ENCODE peak calls at places on chromosomes 5 and 9, in four cellular contexts. I is pancreas; T is psoas muscle; J is CD8-positive, alpha-beta T cell. A is an unnamed sample. For H3K4me1, the result is how much of the 10 kb centered on the place peaks cover.

GRCh38 chr9:112012026-112012902 is 115.7 kb downstream of the UGCG start:
- DNase-seq in T (peak), J (no peak), I (no peak), A (no peak)

GRCh38 chr5:130720355-130720754 is 444.7 kb downstream of the HINT1 start:
- DNase-seq in I (no peak), J (no peak), T (no peak), A (no peak)

GRCh38 chr9:12771891-12772290 is 2.9 kb upstream of the LURAP1L start:
- DNase-seq in I (no peak), J (no peak), T (no peak), A (no peak)

GRCh38 chr9:124257070-124257864 is 482 bp upstream of the NEK6 start:
- DNase-seq in I (no peak), T (peak), J (no peak), A (no peak)

GRCh38 chr9:121984726-121985402 is 108.2 kb downstream of the TTLL11 start:
- DNase-seq in T (no peak), J (no peak), I (no peak), A (no peak)

GRCh38 chr9:38331141-38331540 is 61.4 kb upstream of the ALDH1B1 start:
- DNase-seq in I (no peak), J (no peak), T (no peak), A (no peak)

GRCh38 chr5:120535900-120536299 is 71.8 kb downstream of the PRR16 start:
- DNase-seq in T (no peak), J (no peak), I (no peak), A (no peak)

GRCh38 chr9:5838884-5839571 is 6.1 kb upstream of the ERMP1 start:
- DNase-seq in I (no peak), J (no peak), T (no peak), A (no peak)

GRCh38 chr5:6692906-6693305 is 20.3 kb upstream of the TENT4A start:
- DNase-seq in J (no peak), I (no peak), T (no peak), A (no peak)

GRCh38 chr5:78738693-78739300 is 90.2 kb upstream of the LHFPL2 start:
- DNase-seq in I (no peak), T (no peak), J (no peak), A (no peak)

GRCh38 chr9:121997791-121998190 is 95.3 kb downstream of the TTLL11 start:
- DNase-seq in T (no peak), J (no peak), I (no peak), A (no peak)

GRCh38 chr9:99868845-99869244 is 37.6 kb upstream of the STX17 start:
- DNase-seq in J (no peak), I (no peak), T (no peak), A (no peak)

GRCh38 chr9:35095175-35095574 is 1.2 kb downstream of the PIGO start:
- DNase-seq in T (no peak), I (no peak), J (no peak), A (no peak)

DNA sequence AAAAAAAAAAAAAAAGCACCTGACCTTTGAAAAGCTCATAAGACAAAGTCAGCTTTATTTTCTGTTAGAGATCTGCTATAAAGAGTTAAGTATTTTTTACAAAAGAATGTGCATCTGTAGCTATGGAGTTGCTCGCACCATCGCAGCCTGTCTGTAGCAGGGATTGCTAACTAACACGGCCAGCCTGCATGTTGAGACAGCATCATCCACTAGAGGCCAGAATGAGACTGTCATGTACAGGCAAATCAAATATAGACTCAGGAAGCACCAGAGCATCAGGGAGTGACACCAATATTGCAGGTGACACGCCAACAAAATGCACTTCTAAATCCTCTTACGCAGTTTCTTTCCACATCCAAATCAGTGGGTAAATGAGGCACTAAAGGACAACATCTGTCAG is 136.3 kb upstream of the RASEF start:
- DNase-seq in T (no peak), J (no peak), I (no peak), A (no peak)
- H3K4me3 ChIP-seq in T (no peak), J (no peak), I (no peak), A (no peak)

GRCh38 chr9:21781656-21782055 is 20.8 kb upstream of the MTAP start:
- DNase-seq in I (no peak), J (no peak), T (no peak), A (no peak)

GRCh38 chr9:21782207-21782606 is 20.2 kb upstream of the MTAP start:
- DNase-seq in I (no peak), T (no peak), J (no peak), A (no peak)

GRCh38 chr9:21778300-21778699 is 24.1 kb upstream of the MTAP start:
- DNase-seq in T (no peak), J (no peak), I (no peak), A (no peak)

GRCh38 chr9:21779397-21779796 is 23.0 kb upstream of the MTAP start:
- DNase-seq in I (no peak), T (no peak), J (no peak), A (no peak)

GRCh38 chr9:21777701-21778100 is 24.7 kb upstream of the MTAP start:
- DNase-seq in I (no peak), J (no peak), T (no peak), A (peak)
- H3K27ac ChIP-seq in I (no peak), J (no peak), T (no peak), A (no peak)

GRCh38 chr5:143416411-143416810 is 12.9 kb upstream of the NR3C1 start:
- DNase-seq in T (no peak), J (no peak), I (no peak), A (no peak)
- H3K4me1 ChIP-seq in T (under half), J (under half), I (under half), A (half or more)

GRCh38 chr5:123092696-123093095 is 3.7 kb downstream of the PRDM6 start:
- DNase-seq in J (no peak), T (no peak), I (no peak), A (no peak)

GRCh38 chr5:123091988-123092583 is 3.0 kb downstream of the PRDM6 start:
- DNase-seq in I (no peak), T (no peak), J (no peak), A (no peak)

GRCh38 chr5:123089971-123090640 is 1.1 kb downstream of the PRDM6 start:
- DNase-seq in T (no peak), J (no peak), I (peak), A (no peak)

GRCh38 chr5:123090641-123091257 is 1.7 kb downstream of the PRDM6 start:
- DNase-seq in T (no peak), J (no peak), I (peak), A (no peak)

DNA sequence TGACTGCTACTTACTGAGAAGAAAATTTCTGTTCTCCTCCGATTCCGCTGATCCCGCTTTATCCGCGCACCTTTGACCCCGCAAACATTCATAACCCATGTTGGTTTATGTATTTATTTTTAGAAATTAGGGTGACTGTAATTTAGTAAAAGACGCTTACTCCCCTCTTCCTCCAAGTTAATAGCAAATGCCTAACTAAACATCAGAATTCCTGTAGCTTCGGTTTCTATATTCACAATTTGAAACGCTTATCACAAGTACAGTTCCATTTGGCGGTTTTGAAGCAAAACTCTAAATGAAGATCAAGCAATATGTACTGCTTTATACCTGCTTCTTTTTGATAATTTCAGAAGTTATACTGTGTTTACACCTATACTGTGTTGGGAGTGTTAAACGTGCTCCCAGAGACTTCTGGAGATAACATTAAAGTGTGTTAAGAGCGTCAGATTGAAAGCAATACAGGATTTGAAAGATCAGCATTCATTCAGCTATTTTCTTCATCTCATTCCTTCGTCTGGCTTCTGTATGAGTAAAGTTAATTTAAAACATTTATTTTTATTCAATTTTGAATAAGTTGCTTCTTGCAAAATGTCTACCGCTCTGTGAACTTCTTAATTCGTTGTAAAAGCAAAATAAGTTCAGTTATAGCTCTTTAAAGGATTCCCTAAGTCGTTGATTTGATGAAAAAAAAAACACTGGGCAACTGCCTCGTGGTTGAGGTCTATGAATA is 2.4 kb downstream of the PRDM6 start:
- DNase-seq in J (no peak), I (no peak), T (no peak), A (no peak)
- H3K4me3 ChIP-seq in J (no peak), I (peak), T (no peak), A (no peak)

GRCh38 chr5:169288066-169288753 is 12.7 kb downstream of the SLIT3 start:
- DNase-seq in T (no peak), J (no peak), I (no peak), A (no peak)
- H3K27ac ChIP-seq in T (no peak), J (no peak), I (no peak), A (no peak)

GRCh38 chr9:78023003-78023741 is 8.4 kb downstream of the GNAQ start:
- DNase-seq in J (no peak), I (no peak), T (no peak), A (no peak)

GRCh38 chr9:78028926-78029325 is 2.7 kb downstream of the GNAQ start:
- DNase-seq in J (no peak), I (no peak), T (no peak), A (no peak)

GRCh38 chr9:78026947-78027346 is 4.7 kb downstream of the GNAQ start:
- DNase-seq in T (no peak), I (no peak), J (no peak), A (no peak)

GRCh38 chr9:78025186-78025585 is 6.4 kb downstream of the GNAQ start:
- DNase-seq in T (no peak), I (no peak), J (no peak), A (no peak)

DNA sequence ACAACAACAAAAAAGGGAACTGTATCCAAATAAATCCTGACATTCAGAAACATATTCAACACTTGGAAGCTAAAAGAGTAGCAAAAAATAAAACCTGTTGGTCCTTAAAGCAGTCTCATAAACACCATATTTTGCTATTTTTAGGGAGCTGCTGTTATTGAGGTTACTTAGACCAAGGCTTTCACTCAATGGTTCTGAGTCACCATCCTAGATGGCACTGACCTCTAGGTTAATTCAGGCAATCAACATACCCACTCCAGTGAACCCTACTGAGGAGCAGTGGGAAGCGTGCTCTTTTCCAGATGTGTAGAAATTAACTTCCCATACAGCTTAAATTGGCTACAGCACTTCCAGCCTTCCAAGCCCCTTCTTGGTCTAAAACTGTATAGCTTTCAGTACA is 5.2 kb downstream of the GNAQ start:
- DNase-seq in I (no peak), T (no peak), J (no peak), A (no peak)
- H3K4me1 ChIP-seq in I (under half), T (under half), J (under half), A (half or more)

GRCh38 chr9:126327750-126328120 is 1.1 kb downstream of the MVB12B start:
- DNase-seq in T (no peak), I (no peak), J (no peak), A (no peak)
- H3K4me3 ChIP-seq in T (peak), I (peak), J (peak), A (peak)

GRCh38 chr5:140986117-140986521 is 19.8 kb downstream of the PCDHAC2 start:
- DNase-seq in J (no peak), T (no peak), I (no peak), A (no peak)
- H3K27ac ChIP-seq in J (no peak), T (no peak), I (no peak), A (no peak)

GRCh38 chr9:94865599-94866456 is 139.3 kb downstream of the AOPEP start:
- DNase-seq in T (peak), J (no peak), I (no peak), A (no peak)
- H3K4me1 ChIP-seq in T (half or more), J (under half), I (under half), A (under half)

DNA sequence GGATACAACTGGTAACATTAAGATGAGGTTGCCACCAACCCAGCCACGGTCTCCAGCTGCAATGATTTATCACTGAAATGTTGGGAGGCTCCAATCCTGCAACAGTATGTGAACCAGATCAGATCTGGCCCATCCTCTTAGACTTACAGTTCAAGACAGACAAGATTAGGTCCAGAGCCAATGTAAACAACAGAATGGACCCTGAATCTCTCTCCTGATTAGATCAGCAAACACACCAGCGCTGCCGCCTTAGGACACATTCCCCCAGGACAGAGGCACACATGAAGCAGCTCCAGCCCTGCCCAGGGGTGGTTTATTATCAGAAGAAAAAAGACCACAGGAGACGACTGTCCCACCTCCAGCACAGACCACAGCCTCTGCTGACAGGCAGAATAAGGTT is 82.1 kb downstream of the SLIT3 start:
- DNase-seq in I (no peak), T (no peak), J (no peak), A (no peak)
- H3K4me3 ChIP-seq in I (no peak), T (no peak), J (no peak), A (no peak)

A was measured in CD4-positive, alpha-beta memory T cell.